ENCODE peak calls at places on chromosomes 7 and 10, in four cellular contexts. O is Panc1, K is HCT116, F is SK-N-SH. I is an unnamed sample.

GRCh38 chr10:60208676-60209269 is 180.9 kb downstream of the ANK3 start:
- DNase-seq in O (peak), K (peak), F (peak), I (peak)

GRCh38 chr7:156589808-156590207 is 50.8 kb upstream of the RNF32 start:
- DNase-seq in O (no peak), K (no peak), F (no peak), I (no peak)

GRCh38 chr7:33334349-33334748 is 205.0 kb downstream of the BBS9 start:
- DNase-seq in O (no peak), K (peak), F (peak), I (peak)

GRCh38 chr7:156111-157007 is 36.0 kb upstream of the FAM20C start:
- DNase-seq in O (no peak), K (no peak), F (no peak), I (no peak)

GRCh38 chr10:9205558-9205957 is 1151.1 kb downstream of the GATA3 start:
- DNase-seq in O (no peak), K (no peak), F (no peak), I (no peak)

GRCh38 chr10:131646551-131647525 is 254.0 kb upstream of the PPP2R2D start:
- DNase-seq in O (no peak), K (no peak), F (no peak), I (no peak)

GRCh38 chr10:114876602-114877300 is 55.2 kb downstream of the FHIP2A start:
- DNase-seq in O (no peak), K (peak), F (peak), I (peak)

GRCh38 chr10:15430969-15431791 is 60.1 kb upstream of the FAM171A1 start:
- DNase-seq in O (no peak), K (no peak), F (no peak), I (no peak)

GRCh38 chr10:43854042-43854441 is 205.4 kb upstream of the ZNF32 start:
- DNase-seq in O (no peak), K (peak), F (no peak), I (peak)

GRCh38 chr7:151446412-151446811 is 6.5 kb upstream of the CRYGN start:
- DNase-seq in O (no peak), K (no peak), F (no peak), I (no peak)

GRCh38 chr7:158827411-158828342 is 1.6 kb downstream of the ESYT2 start:
- DNase-seq in O (no peak), K (no peak), F (no peak), I (no peak)

GRCh38 chr7:46714904-46715303 is 793.8 kb upstream of the IGFBP3 start:
- DNase-seq in O (no peak), K (no peak), F (no peak), I (no peak)

GRCh38 chr7:45257284-45257683 is 99.7 kb downstream of the RAMP3 start:
- DNase-seq in O (no peak), K (no peak), F (no peak), I (no peak)

GRCh38 chr10:96275685-96276418 is 4.5 kb upstream of the BLNK start:
- DNase-seq in O (no peak), K (no peak), F (no peak), I (no peak)
- TF ChIP-seq SIN3A in O (no peak), K (no peak), F (no peak), I (no peak)

DNA sequence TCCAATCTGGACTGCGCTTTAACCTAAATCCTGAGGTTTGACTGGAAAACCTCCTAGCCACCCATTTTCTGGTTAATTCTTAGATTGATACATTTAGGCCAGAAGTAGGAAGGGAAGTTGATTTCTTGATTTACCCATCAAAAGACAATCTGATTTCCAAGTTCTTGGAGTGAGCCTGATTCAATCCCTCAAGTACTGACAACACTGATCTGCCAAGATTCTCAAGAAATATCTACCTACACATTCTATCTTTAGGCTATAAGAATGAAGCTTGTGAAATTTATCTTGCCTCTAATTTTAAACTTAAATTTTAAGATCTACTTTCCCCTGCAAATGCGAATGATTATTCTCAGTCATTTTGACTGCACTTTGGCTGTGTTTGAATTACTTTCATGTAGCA is 5.9 kb downstream of the TAS2R16 start:
- DNase-seq in O (no peak), K (no peak), F (no peak), I (no peak)
- TF ChIP-seq SIN3A in O (no peak), K (no peak), F (no peak), I (no peak)

GRCh38 chr7:24408798-24409428 is 124.9 kb downstream of the NPY start:
- DNase-seq in O (no peak), K (no peak), F (no peak), I (no peak)
- TF ChIP-seq SIN3A in O (no peak), K (no peak), F (no peak), I (no peak)

GRCh38 chr10:73590881-73591577 is at the start of gene USP54:
- DNase-seq in O (no peak), K (peak), F (no peak), I (peak)

GRCh38 chr10:73589538-73590126 is 1.5 kb downstream of the USP54 start:
- DNase-seq in O (no peak), K (no peak), F (no peak), I (no peak)

GRCh38 chr10:73591578-73591902 is 398 bp upstream of the USP54 start:
- DNase-seq in O (no peak), K (no peak), F (no peak), I (peak)

GRCh38 chr10:73586583-73586984 is 4.6 kb downstream of the USP54 start:
- DNase-seq in O (no peak), K (no peak), F (peak), I (peak)

GRCh38 chr10:73588656-73589055 is 2.5 kb downstream of the USP54 start:
- DNase-seq in O (no peak), K (no peak), F (no peak), I (peak)
- TF ChIP-seq SIN3A in O (no peak), K (no peak), F (no peak), I (no peak)

GRCh38 chr7:6016653-6016966 is 7.5 kb downstream of the AIMP2 start:
- DNase-seq in O (no peak), K (no peak), F (no peak), I (no peak)

GRCh38 chr7:6011541-6011940 is 2.5 kb downstream of the AIMP2 start:
- DNase-seq in O (no peak), K (no peak), F (no peak), I (no peak)

GRCh38 chr7:6012355-6013104 is 3.5 kb downstream of the AIMP2 start:
- DNase-seq in O (no peak), K (no peak), F (no peak), I (no peak)

GRCh38 chr7:6015917-6016652 is 7.0 kb downstream of the AIMP2 start:
- DNase-seq in O (peak), K (no peak), F (no peak), I (no peak)
- TF ChIP-seq SIN3A in O (no peak), K (peak), F (no peak), I (no peak)

I was measured in HepG2.